ENCODE peak calls at places on chromosomes 11 and 22, in seven cellular contexts. X, M, R, B, C, J and W are unnamed samples.
A peak's percentile ranks its signal among the peaks of the same experiment; 100 is the strongest.

GRCh38 chr11:93329936-93330445 is 551 bp upstream of the DEUP1 start:
- DNase-seq in X (no peak), M (no peak), R (no peak), B (no peak), C (peak; percentile 15), J (no peak), W (peak; percentile 19)

GRCh38 chr11:121494355-121495099 is 41.8 kb upstream of the SORL1-AS1 start:
- DNase-seq in X (no peak), M (no peak), R (no peak), B (no peak), C (no peak), J (no peak), W (no peak)

GRCh38 chr11:27354359-27354965 is 8.6 kb downstream of the CCDC34 start:
- DNase-seq in X (no peak), M (no peak), R (no peak), B (no peak), C (no peak), J (no peak), W (no peak)

GRCh38 chr22:50189184-50189848 is 3.6 kb downstream of the TRABD start:
- DNase-seq in X (peak; percentile 62), M (no peak), R (peak; percentile 2), B (no peak), C (peak; percentile 81), J (peak; percentile 32), W (peak; percentile 32)

GRCh38 chr11:76115555-76115954 is 90.7 kb downstream of the WNT11 start:
- DNase-seq in X (no peak), M (no peak), R (no peak), B (no peak), C (no peak), J (no peak), W (no peak)

GRCh38 chr11:44980533-44981427 is 30.1 kb upstream of the TP53I11 start:
- DNase-seq in X (peak; percentile 47), M (no peak), R (no peak), B (no peak), C (no peak), J (no peak), W (no peak)

GRCh38 chr22:32411388-32411787 is 659 bp downstream of the RTCB start:
- DNase-seq in X (peak; percentile 49), M (no peak), R (no peak), B (no peak), C (no peak), J (no peak), W (no peak)

GRCh38 chr11:128686045-128686741 is 7.7 kb upstream of the FLI1 start:
- DNase-seq in X (no peak), M (no peak), R (no peak), B (no peak), C (no peak), J (no peak), W (no peak)

GRCh38 chr11:119904636-119905035 is 175.6 kb upstream of the NECTIN1 start:
- DNase-seq in X (no peak), M (no peak), R (no peak), B (no peak), C (no peak), J (no peak), W (no peak)

GRCh38 chr22:35661377-35661937 is 13.2 kb downstream of the APOL6 start:
- DNase-seq in X (no peak), M (no peak), R (no peak), B (no peak), C (no peak), J (no peak), W (no peak)

GRCh38 chr11:17765381-17766359 is 31.1 kb downstream of the KCNC1 start:
- DNase-seq in X (peak; percentile 36), M (no peak), R (no peak), B (peak; percentile 32), C (no peak), J (no peak), W (no peak)

GRCh38 chr11:128334311-128335044 is 252.9 kb downstream of the ETS1 start:
- DNase-seq in X (no peak), M (no peak), R (no peak), B (peak; percentile 52), C (no peak), J (peak; percentile 75), W (peak; percentile 70)

GRCh38 chr22:35834080-35834479 is 116.4 kb downstream of the APOL5 start:
- DNase-seq in X (no peak), M (no peak), R (no peak), B (no peak), C (no peak), J (no peak), W (no peak)

GRCh38 chr11:130832571-130833432 is 83.5 kb downstream of the SNX19 start:
- DNase-seq in X (no peak), M (no peak), R (no peak), B (no peak), C (no peak), J (no peak), W (no peak)

GRCh38 chr22:22508274-22509176 is at the start of gene ZNF280B:
- DNase-seq in X (peak; percentile 83), M (peak; percentile 70), R (peak; percentile 53), B (peak; percentile 76), C (peak; percentile 80), J (peak; percentile 46), W (peak; percentile 67)

GRCh38 chr11:94623120-94623735 is 56.1 kb downstream of the PIWIL4 start:
- DNase-seq in X (peak; percentile 53), M (no peak), R (peak; percentile 11), B (no peak), C (peak; percentile 58), J (peak; percentile 43), W (no peak)

GRCh38 chr11:15493921-15494630 is 379.4 kb downstream of the INSC start:
- DNase-seq in X (no peak), M (no peak), R (no peak), B (no peak), C (no peak), J (no peak), W (no peak)

GRCh38 chr11:74185285-74185684 is 14.2 kb downstream of the PPME1 start:
- DNase-seq in X (no peak), M (no peak), R (no peak), B (no peak), C (no peak), J (no peak), W (no peak)

GRCh38 chr22:49523374-49524008 is 304.2 kb downstream of the BRD1 start:
- DNase-seq in X (no peak), M (no peak), R (no peak), B (no peak), C (no peak), J (no peak), W (no peak)

GRCh38 chr11:129640671-129641070 is 175.0 kb upstream of the TMEM45B start:
- DNase-seq in X (no peak), M (no peak), R (no peak), B (no peak), C (no peak), J (no peak), W (no peak)

GRCh38 chr11:105975128-105975527 is 46.9 kb downstream of the MSANTD4 start:
- DNase-seq in X (no peak), M (no peak), R (no peak), B (no peak), C (no peak), J (no peak), W (no peak)

GRCh38 chr11:73334244-73335203 is 26.4 kb downstream of the ARHGEF17 start:
- DNase-seq in X (no peak), M (peak; percentile 92), R (no peak), B (no peak), C (no peak), J (peak; percentile 88), W (peak; percentile 91)

GRCh38 chr11:61684870-61685610 is 4.8 kb downstream of the DAGLA start:
- DNase-seq in X (no peak), M (no peak), R (no peak), B (no peak), C (no peak), J (no peak), W (no peak)

DNA sequence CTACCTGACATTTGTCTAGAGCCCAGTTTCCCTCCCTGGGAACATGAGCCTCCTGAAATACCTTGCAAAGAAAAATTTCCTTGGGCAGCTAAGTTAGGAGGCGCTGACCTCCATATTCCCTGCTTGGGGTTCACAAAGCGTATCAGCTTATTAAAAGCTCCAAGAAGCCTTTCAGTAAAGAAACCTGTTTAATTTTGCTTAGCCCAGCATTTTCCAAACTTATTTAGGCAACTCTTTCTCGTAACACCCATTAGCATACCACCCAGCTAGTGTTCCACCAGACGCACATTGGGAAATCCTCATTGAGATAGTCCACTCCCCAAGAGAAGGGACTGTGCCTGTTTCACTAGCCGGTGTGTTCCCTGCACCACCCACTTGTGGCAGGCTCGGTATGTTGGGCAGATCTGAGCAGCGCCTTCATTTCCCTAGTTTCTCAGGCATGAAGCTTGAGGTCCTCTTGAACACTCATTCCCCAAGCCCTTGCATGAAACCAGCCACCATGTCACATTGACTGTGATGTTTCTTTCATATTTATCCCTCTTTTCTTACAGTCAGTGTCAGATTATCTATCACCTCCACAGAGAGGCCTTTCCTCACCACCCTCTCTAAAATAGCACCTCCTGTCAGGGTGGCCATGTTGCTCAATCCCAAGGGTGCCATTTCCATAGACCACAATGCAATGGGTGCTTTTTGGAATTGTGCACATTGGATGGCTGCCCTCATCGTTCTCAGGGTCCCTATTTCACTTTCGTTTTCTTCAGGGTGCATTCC is 12.5 kb upstream of the ELF5 start:
- DNase-seq in X (no peak), M (no peak), R (no peak), B (no peak), C (no peak), J (no peak), W (no peak)
- H3K4me3 ChIP-seq in X (no peak overlapping the region), M (no peak overlapping the region), R (peak overlapping the region; percentile 37), B (no peak overlapping the region), C (no peak overlapping the region), J (no peak overlapping the region), W (no peak overlapping the region)

GRCh38 chr11:13288375-13289029 is 10.9 kb downstream of the BMAL1 start:
- DNase-seq in X (no peak), M (no peak), R (no peak), B (no peak), C (no peak), J (no peak), W (no peak)
- H3K27ac ChIP-seq in X (no peak overlapping the region), M (no peak overlapping the region), R (no peak overlapping the region), B (no peak overlapping the region), C (no peak overlapping the region), J (no peak overlapping the region), W (no peak overlapping the region)

GRCh38 chr11:70207531-70208131 is 4.5 kb downstream of the FADD start:
- DNase-seq in X (no peak), M (no peak), R (no peak), B (no peak), C (no peak), J (no peak), W (no peak)
- H3K4me3 ChIP-seq in X (no peak overlapping the region), M (no peak overlapping the region), R (no peak overlapping the region), B (no peak overlapping the region), C (no peak overlapping the region), J (no peak overlapping the region), W (no peak overlapping the region)

GRCh38 chr11:64263947-64264317 is 12.6 kb downstream of the PLCB3 start:
- DNase-seq in X (no peak), M (no peak), R (no peak), B (no peak), C (no peak), J (no peak), W (no peak)

GRCh38 chr11:64264371-64264852 is 13.1 kb downstream of the PLCB3 start:
- DNase-seq in X (no peak), M (no peak), R (no peak), B (no peak), C (no peak), J (no peak), W (no peak)

GRCh38 chr11:64261556-64262080 is 10.3 kb downstream of the PLCB3 start:
- DNase-seq in X (no peak), M (no peak), R (no peak), B (no peak), C (no peak), J (no peak), W (no peak)

GRCh38 chr11:64263021-64263946 is 12.0 kb downstream of the PLCB3 start:
- DNase-seq in X (no peak), M (no peak), R (no peak), B (no peak), C (no peak), J (no peak), W (peak; percentile 56)

GRCh38 chr11:64262271-64263002 is 11.1 kb downstream of the PLCB3 start:
- DNase-seq in X (no peak), M (no peak), R (no peak), B (no peak), C (no peak), J (no peak), W (peak; percentile 67)
- H3K27ac ChIP-seq in X (no peak overlapping the region), M (no peak overlapping the region), R (no peak overlapping the region), B (no peak overlapping the region), C (no peak overlapping the region), J (no peak overlapping the region), W (no peak overlapping the region)